ENCODE peak calls at places on chromosomes 1 and 21, in seven cellular contexts. One of them, this sample, is unnamed.

GRCh38 chr1:100896481-100896982 is 642 bp downstream of the SLC30A7 start:
- DNase-seq in OCI-LY7: peak; percentile 64
- DNase-seq in MM.1S: peak; percentile 42
- DNase-seq in hepatocyte: peak; percentile 70
- DNase-seq in PC-3: peak; percentile 79
- DNase-seq in SK-N-SH: peak; percentile 41
- DNase-seq in GM23248: peak; percentile 74
- DNase-seq in this sample: peak; percentile 88

GRCh38 chr1:11882814-11883538 is 24.2 kb upstream of the NPPB start:
- DNase-seq in PC-3: no peak
- DNase-seq in GM23248: no peak
- DNase-seq in MM.1S: no peak
- DNase-seq in hepatocyte: peak; percentile 85
- DNase-seq in OCI-LY7: no peak
- DNase-seq in SK-N-SH: peak; percentile 78
- DNase-seq in this sample: no peak

GRCh38 chr1:23431431-23431830 is 6.9 kb upstream of the TCEA3 start:
- DNase-seq in hepatocyte: no peak
- DNase-seq in MM.1S: no peak
- DNase-seq in GM23248: no peak
- DNase-seq in OCI-LY7: no peak
- DNase-seq in PC-3: no peak
- DNase-seq in SK-N-SH: no peak
- DNase-seq in this sample: no peak

GRCh38 chr1:104402178-104402577 is 652.5 kb downstream of the AMY1C start:
- DNase-seq in GM23248: no peak
- DNase-seq in MM.1S: no peak
- DNase-seq in SK-N-SH: no peak
- DNase-seq in hepatocyte: no peak
- DNase-seq in PC-3: no peak
- DNase-seq in OCI-LY7: no peak
- DNase-seq in this sample: no peak

GRCh38 chr1:203278087-203278884 is 27.0 kb upstream of the BTG2 start:
- DNase-seq in SK-N-SH: peak; percentile 79
- DNase-seq in hepatocyte: peak; percentile 88
- DNase-seq in MM.1S: peak; percentile 48
- DNase-seq in PC-3: no peak
- DNase-seq in OCI-LY7: peak; percentile 55
- DNase-seq in GM23248: peak; percentile 85
- DNase-seq in this sample: no peak

GRCh38 chr1:186957339-186957738 is 128.6 kb downstream of the PLA2G4A start:
- DNase-seq in hepatocyte: no peak
- DNase-seq in GM23248: peak; percentile 39
- DNase-seq in PC-3: no peak
- DNase-seq in OCI-LY7: no peak
- DNase-seq in SK-N-SH: no peak
- DNase-seq in MM.1S: no peak
- DNase-seq in this sample: no peak

GRCh38 chr1:178464141-178464540 is 32.6 kb downstream of the CLEC20A start:
- DNase-seq in OCI-LY7: no peak
- DNase-seq in hepatocyte: no peak
- DNase-seq in MM.1S: no peak
- DNase-seq in SK-N-SH: no peak
- DNase-seq in GM23248: no peak
- DNase-seq in PC-3: no peak
- DNase-seq in this sample: no peak

GRCh38 chr1:41662656-41663437 is 178.4 kb upstream of the EDN2 start:
- DNase-seq in OCI-LY7: no peak
- DNase-seq in PC-3: peak; percentile 49
- DNase-seq in GM23248: peak; percentile 91
- DNase-seq in MM.1S: no peak
- DNase-seq in hepatocyte: peak; percentile 80
- DNase-seq in SK-N-SH: peak; percentile 86
- DNase-seq in this sample: no peak

GRCh38 chr1:48728599-48728998 is 48.1 kb downstream of the BEND5 start:
- DNase-seq in PC-3: no peak
- DNase-seq in OCI-LY7: no peak
- DNase-seq in GM23248: no peak
- DNase-seq in SK-N-SH: no peak
- DNase-seq in MM.1S: no peak
- DNase-seq in hepatocyte: no peak
- DNase-seq in this sample: no peak

GRCh38 chr1:23868848-23869450 is 859 bp upstream of the FUCA1 start:
- DNase-seq in GM23248: no peak
- DNase-seq in MM.1S: no peak
- DNase-seq in OCI-LY7: peak; percentile 31
- DNase-seq in SK-N-SH: peak; percentile 42
- DNase-seq in hepatocyte: no peak
- DNase-seq in PC-3: no peak
- DNase-seq in this sample: no peak

GRCh38 chr1:93111561-93111960 is 32.5 kb downstream of the MTF2 start:
- DNase-seq in GM23248: peak; percentile 28
- DNase-seq in OCI-LY7: no peak
- DNase-seq in PC-3: peak; percentile 9
- DNase-seq in hepatocyte: no peak
- DNase-seq in MM.1S: no peak
- DNase-seq in SK-N-SH: no peak
- DNase-seq in this sample: no peak

GRCh38 chr1:48499211-48499610 is 27.2 kb upstream of the SPATA6 start:
- DNase-seq in MM.1S: no peak
- DNase-seq in SK-N-SH: no peak
- DNase-seq in OCI-LY7: no peak
- DNase-seq in GM23248: no peak
- DNase-seq in PC-3: no peak
- DNase-seq in hepatocyte: no peak
- DNase-seq in this sample: no peak

GRCh38 chr1:24541711-24542346 is 14.1 kb upstream of the NCMAP start:
- DNase-seq in MM.1S: no peak
- DNase-seq in OCI-LY7: no peak
- DNase-seq in GM23248: no peak
- DNase-seq in PC-3: no peak
- DNase-seq in hepatocyte: peak; percentile 35
- DNase-seq in SK-N-SH: peak; percentile 46
- DNase-seq in this sample: no peak

GRCh38 chr1:152539901-152540300 is 25.6 kb downstream of the CRCT1 start:
- DNase-seq in PC-3: no peak
- DNase-seq in OCI-LY7: no peak
- DNase-seq in hepatocyte: no peak
- DNase-seq in MM.1S: no peak
- DNase-seq in SK-N-SH: no peak
- DNase-seq in GM23248: no peak
- DNase-seq in this sample: no peak
- H3K9me2 ChIP-seq in PC-3: no peaks in the 10 kb centered on the region
- H3K9me2 ChIP-seq in OCI-LY7: no peaks in the 10 kb centered on the region
- H3K9me2 ChIP-seq in hepatocyte: no peaks in the 10 kb centered on the region
- H3K9me2 ChIP-seq in MM.1S: no peaks in the 10 kb centered on the region
- H3K9me2 ChIP-seq in SK-N-SH: no peaks in the 10 kb centered on the region
- H3K9me2 ChIP-seq in GM23248: no peaks in the 10 kb centered on the region
- H3K9me2 ChIP-seq in this sample: no peaks in the 10 kb centered on the region

GRCh38 chr1:118933051-118933781 is 54.9 kb downstream of the TBX15 start:
- DNase-seq in MM.1S: no peak
- DNase-seq in hepatocyte: no peak
- DNase-seq in OCI-LY7: no peak
- DNase-seq in SK-N-SH: no peak
- DNase-seq in GM23248: no peak
- DNase-seq in PC-3: no peak
- DNase-seq in this sample: no peak

GRCh38 chr1:118931876-118932275 is 56.3 kb downstream of the TBX15 start:
- DNase-seq in OCI-LY7: no peak
- DNase-seq in SK-N-SH: no peak
- DNase-seq in PC-3: no peak
- DNase-seq in hepatocyte: no peak
- DNase-seq in GM23248: no peak
- DNase-seq in MM.1S: no peak
- DNase-seq in this sample: no peak

GRCh38 chr1:118934706-118935105 is 53.4 kb downstream of the TBX15 start:
- DNase-seq in hepatocyte: no peak
- DNase-seq in SK-N-SH: no peak
- DNase-seq in OCI-LY7: no peak
- DNase-seq in GM23248: peak; percentile 60
- DNase-seq in PC-3: no peak
- DNase-seq in MM.1S: no peak
- DNase-seq in this sample: no peak

GRCh38 chr1:118940957-118941356 is 47.2 kb downstream of the TBX15 start:
- DNase-seq in OCI-LY7: no peak
- DNase-seq in GM23248: no peak
- DNase-seq in hepatocyte: no peak
- DNase-seq in PC-3: no peak
- DNase-seq in SK-N-SH: no peak
- DNase-seq in MM.1S: no peak
- DNase-seq in this sample: no peak

DNA sequence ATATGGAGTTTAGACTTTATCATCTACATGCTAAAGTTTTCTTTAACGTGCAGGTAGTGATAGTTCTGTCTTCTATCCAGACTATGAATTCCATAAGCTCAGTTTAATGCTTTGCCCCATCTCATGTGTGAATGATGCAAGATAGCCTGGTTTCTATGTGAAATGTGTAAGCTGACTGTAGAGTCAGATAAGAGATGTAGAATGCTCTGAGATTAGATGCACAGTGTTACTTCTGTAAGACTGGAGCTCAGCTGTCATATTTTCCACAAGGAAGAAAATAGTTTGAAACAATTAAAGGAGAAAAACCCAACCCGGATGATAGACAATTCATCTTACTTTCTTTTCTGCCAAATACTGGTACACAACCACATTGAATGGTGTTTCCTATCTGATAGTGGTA is 50.7 kb downstream of the TBX15 start:
- DNase-seq in MM.1S: no peak
- DNase-seq in GM23248: no peak
- DNase-seq in OCI-LY7: no peak
- DNase-seq in hepatocyte: no peak
- DNase-seq in SK-N-SH: no peak
- DNase-seq in PC-3: no peak
- DNase-seq in this sample: no peak
- H3K4me1 ChIP-seq in MM.1S: no peaks in the 10 kb centered on the region
- H3K4me1 ChIP-seq in GM23248: peaks cover 27% of the 10 kb centered on the region
- H3K4me1 ChIP-seq in OCI-LY7: no peaks in the 10 kb centered on the region
- H3K4me1 ChIP-seq in hepatocyte: no peaks in the 10 kb centered on the region
- H3K4me1 ChIP-seq in SK-N-SH: no peaks in the 10 kb centered on the region
- H3K4me1 ChIP-seq in PC-3: no peaks in the 10 kb centered on the region
- H3K4me1 ChIP-seq in this sample: no peaks in the 10 kb centered on the region

GRCh38 chr21:20276954-20277353 is 721.3 kb upstream of the NCAM2 start:
- DNase-seq in hepatocyte: no peak
- DNase-seq in OCI-LY7: no peak
- DNase-seq in SK-N-SH: no peak
- DNase-seq in MM.1S: peak; percentile 38
- DNase-seq in PC-3: no peak
- DNase-seq in GM23248: no peak
- DNase-seq in this sample: no peak

GRCh38 chr21:20270365-20271055 is 727.7 kb upstream of the NCAM2 start:
- DNase-seq in PC-3: no peak
- DNase-seq in OCI-LY7: no peak
- DNase-seq in hepatocyte: no peak
- DNase-seq in MM.1S: no peak
- DNase-seq in SK-N-SH: no peak
- DNase-seq in GM23248: no peak
- DNase-seq in this sample: no peak

GRCh38 chr21:20276377-20276776 is 721.8 kb upstream of the NCAM2 start:
- DNase-seq in MM.1S: no peak
- DNase-seq in OCI-LY7: no peak
- DNase-seq in hepatocyte: no peak
- DNase-seq in PC-3: no peak
- DNase-seq in SK-N-SH: no peak
- DNase-seq in GM23248: no peak
- DNase-seq in this sample: no peak

DNA sequence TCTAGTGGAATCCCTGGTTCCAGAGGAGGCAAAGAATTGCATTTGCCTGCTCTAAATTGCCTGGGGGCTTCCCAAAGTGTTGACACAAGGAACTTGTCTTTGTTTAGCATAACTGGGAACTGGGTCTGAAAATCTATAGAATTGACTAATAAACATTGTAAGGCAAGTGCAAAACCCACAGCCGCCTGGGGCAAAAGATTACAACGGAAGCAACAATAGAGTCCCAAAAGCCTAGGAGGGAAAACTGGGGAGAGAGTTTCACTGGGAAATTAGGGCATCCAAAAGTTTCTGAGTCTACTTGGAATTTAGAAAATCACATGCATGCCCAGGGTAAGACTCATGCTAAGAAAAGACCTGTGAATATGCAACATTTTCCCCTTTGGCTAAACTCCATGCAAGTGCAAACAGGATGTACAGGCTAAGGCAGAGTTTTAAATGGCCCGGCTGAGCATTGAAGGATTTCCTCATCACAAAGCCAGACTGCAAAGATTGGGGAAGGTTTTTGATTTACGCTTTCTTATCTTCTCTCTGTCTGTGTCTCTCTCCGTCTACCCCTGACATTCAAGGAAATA is 725.3 kb upstream of the NCAM2 start:
- DNase-seq in MM.1S: no peak
- DNase-seq in GM23248: no peak
- DNase-seq in SK-N-SH: no peak
- DNase-seq in PC-3: no peak
- DNase-seq in OCI-LY7: no peak
- DNase-seq in hepatocyte: no peak
- DNase-seq in this sample: no peak
- H3K9me3 ChIP-seq in MM.1S: no peaks in the 10 kb centered on the region
- H3K9me3 ChIP-seq in GM23248: no peaks in the 10 kb centered on the region
- H3K9me3 ChIP-seq in SK-N-SH: no peaks in the 10 kb centered on the region
- H3K9me3 ChIP-seq in PC-3: no peaks in the 10 kb centered on the region
- H3K9me3 ChIP-seq in OCI-LY7: peaks cover 11% of the 10 kb centered on the region
- H3K9me3 ChIP-seq in hepatocyte: no peaks in the 10 kb centered on the region
- H3K9me3 ChIP-seq in this sample: no peaks in the 10 kb centered on the region

GRCh38 chr1:114040273-114041043 is 61.2 kb downstream of the OLFML3 start:
- DNase-seq in OCI-LY7: no peak
- DNase-seq in GM23248: peak; percentile 75
- DNase-seq in hepatocyte: no peak
- DNase-seq in SK-N-SH: no peak
- DNase-seq in PC-3: no peak
- DNase-seq in MM.1S: no peak
- DNase-seq in this sample: no peak

GRCh38 chr1:114043548-114043947 is 64.3 kb downstream of the OLFML3 start:
- DNase-seq in SK-N-SH: no peak
- DNase-seq in hepatocyte: no peak
- DNase-seq in OCI-LY7: no peak
- DNase-seq in PC-3: no peak
- DNase-seq in GM23248: no peak
- DNase-seq in MM.1S: no peak
- DNase-seq in this sample: no peak

GRCh38 chr1:114037503-114037890 is 58.2 kb downstream of the OLFML3 start:
- DNase-seq in SK-N-SH: no peak
- DNase-seq in MM.1S: no peak
- DNase-seq in OCI-LY7: no peak
- DNase-seq in hepatocyte: no peak
- DNase-seq in GM23248: no peak
- DNase-seq in PC-3: no peak
- DNase-seq in this sample: no peak

GRCh38 chr1:114037952-114038867 is 58.9 kb downstream of the OLFML3 start:
- DNase-seq in OCI-LY7: no peak
- DNase-seq in PC-3: peak; percentile 31
- DNase-seq in MM.1S: no peak
- DNase-seq in GM23248: no peak
- DNase-seq in SK-N-SH: no peak
- DNase-seq in hepatocyte: no peak
- DNase-seq in this sample: peak; percentile 63

DNA sequence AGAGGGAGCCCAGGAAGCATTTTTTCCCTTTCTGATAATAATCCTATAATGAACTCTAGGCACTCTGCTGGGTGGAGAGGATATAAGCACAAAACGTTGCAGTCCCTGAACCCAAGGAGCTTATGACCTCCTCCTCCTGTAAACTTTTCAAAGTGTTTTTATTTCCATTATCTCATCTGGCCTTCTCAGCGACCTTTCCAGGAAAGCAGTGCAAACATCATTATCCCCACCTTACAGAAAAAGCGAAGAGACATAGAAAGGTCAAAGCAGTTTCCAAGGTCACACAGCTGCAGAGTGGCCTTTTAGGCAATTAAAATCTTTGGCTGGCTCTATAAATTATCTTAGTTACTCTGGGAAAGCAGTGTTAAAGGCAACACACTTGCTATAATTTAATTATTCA is 63.8 kb downstream of the OLFML3 start:
- DNase-seq in OCI-LY7: no peak
- DNase-seq in hepatocyte: no peak
- DNase-seq in GM23248: no peak
- DNase-seq in SK-N-SH: no peak
- DNase-seq in PC-3: no peak
- DNase-seq in MM.1S: no peak
- DNase-seq in this sample: no peak
- H3K9me2 ChIP-seq in OCI-LY7: no peaks in the 10 kb centered on the region
- H3K9me2 ChIP-seq in hepatocyte: no peaks in the 10 kb centered on the region
- H3K9me2 ChIP-seq in GM23248: no peaks in the 10 kb centered on the region
- H3K9me2 ChIP-seq in SK-N-SH: no peaks in the 10 kb centered on the region
- H3K9me2 ChIP-seq in PC-3: no peaks in the 10 kb centered on the region
- H3K9me2 ChIP-seq in MM.1S: no peaks in the 10 kb centered on the region
- H3K9me2 ChIP-seq in this sample: no peaks in the 10 kb centered on the region